ENCODE peak calls at places on chromosome 1, in five cellular contexts. L is adrenal gland, F is esophagus squamous epithelium, H is tibial nerve, R is uterus. M is an unnamed sample.

GRCh38 chr1:106121728-106122127 is 934.7 kb upstream of the PRMT6 start:
- DNase-seq in L (no peak), R (no peak), F (no peak), H (no peak), M (no peak)

GRCh38 chr1:223156343-223156742 is 13.3 kb upstream of the TLR5 start:
- DNase-seq in R (no peak), H (no peak), L (no peak), F (no peak), M (no peak)

GRCh38 chr1:153670859-153671622 is at the start of gene ILF2:
- DNase-seq in H (peak), R (peak), F (peak), L (peak), M (peak)

GRCh38 chr1:211133393-211133840 is 531 bp downstream of the KCNH1 start:
- DNase-seq in L (peak), R (no peak), F (no peak), H (no peak), M (no peak)

GRCh38 chr1:199335496-199335895 is 692.0 kb upstream of the NR5A2 start:
- DNase-seq in H (no peak), R (no peak), F (no peak), L (no peak), M (no peak)

GRCh38 chr1:174406421-174406820 is 41.3 kb upstream of the GPR52 start:
- DNase-seq in H (no peak), R (no peak), F (no peak), L (no peak), M (no peak)

GRCh38 chr1:77797991-77798390 is 18.5 kb downstream of the MIGA1 start:
- DNase-seq in H (no peak), R (no peak), L (no peak), F (no peak), M (no peak)

GRCh38 chr1:58702766-58703165 is 2.9 kb upstream of the MYSM1 start:
- DNase-seq in R (no peak), L (no peak), F (no peak), H (no peak), M (no peak)

GRCh38 chr1:83828456-83828855 is 170.5 kb downstream of the TTLL7 start:
- DNase-seq in H (no peak), L (no peak), F (no peak), R (no peak), M (no peak)

GRCh38 chr1:208192989-208193388 is 51.2 kb downstream of the PLXNA2 start:
- DNase-seq in F (no peak), L (no peak), R (no peak), H (no peak), M (no peak)

GRCh38 chr1:54340876-54341275 is 65.3 kb downstream of the SSBP3 start:
- DNase-seq in H (no peak), L (no peak), F (no peak), R (no peak), M (no peak)

GRCh38 chr1:6554907-6555778 is at the start of gene TAS1R1:
- DNase-seq in R (peak), L (peak), F (no peak), H (no peak), M (peak)

GRCh38 chr1:155242805-155243358 is 12.4 kb downstream of the ENTREP3 start:
- DNase-seq in L (no peak), R (no peak), H (no peak), F (no peak), M (no peak)

GRCh38 chr1:202135221-202135721 is 9.3 kb downstream of the ARL8A start:
- DNase-seq in F (no peak), H (no peak), L (peak), R (peak), M (peak)

GRCh38 chr1:156117414-156118174 is 3.1 kb downstream of the LMNA start:
- DNase-seq in R (no peak), H (no peak), L (no peak), F (no peak), M (peak)

GRCh38 chr1:61104213-61104612 is 21.9 kb downstream of the NFIA start:
- DNase-seq in R (no peak), H (no peak), F (no peak), L (no peak), M (no peak)

GRCh38 chr1:236167578-236167977 is 25.2 kb downstream of the GPR137B start:
- DNase-seq in L (no peak), R (no peak), F (no peak), H (no peak), M (no peak)

GRCh38 chr1:7250176-7250575 is 464.9 kb downstream of the CAMTA1 start:
- DNase-seq in L (peak), F (no peak), H (no peak), R (no peak), M (no peak)

GRCh38 chr1:228139406-228139930 is 611 bp upstream of the GUK1 start:
- DNase-seq in R (no peak), H (no peak), L (no peak), F (no peak), M (no peak)
- H3K27ac ChIP-seq in R (peak), H (peak), L (peak), F (peak), M (peak)

DNA sequence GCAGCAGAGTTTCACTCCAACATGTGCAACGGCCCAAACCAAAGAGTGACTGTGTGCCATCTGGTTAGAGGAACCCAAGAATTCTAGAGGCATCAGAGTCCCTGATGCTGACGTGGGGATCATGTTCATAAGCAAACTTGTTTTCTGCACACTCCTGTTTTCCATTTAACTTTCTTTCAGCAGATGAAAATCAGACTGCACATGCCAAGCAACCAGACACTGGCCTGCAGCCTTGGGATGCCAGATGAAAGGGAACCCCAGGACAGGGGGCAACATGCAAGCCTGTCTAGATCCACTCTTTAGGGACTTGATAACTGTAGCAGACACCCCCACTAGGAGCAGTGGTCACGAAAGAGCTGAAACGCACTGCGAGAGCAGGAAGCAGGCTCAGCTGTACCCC is 56.8 kb downstream of the SLC66A1 start:
- DNase-seq in R (no peak), L (no peak), H (no peak), F (no peak), M (no peak)
- TF ChIP-seq POLR2A in R (no peak), L (no peak), H (no peak), F (no peak), M (no peak)

DNA sequence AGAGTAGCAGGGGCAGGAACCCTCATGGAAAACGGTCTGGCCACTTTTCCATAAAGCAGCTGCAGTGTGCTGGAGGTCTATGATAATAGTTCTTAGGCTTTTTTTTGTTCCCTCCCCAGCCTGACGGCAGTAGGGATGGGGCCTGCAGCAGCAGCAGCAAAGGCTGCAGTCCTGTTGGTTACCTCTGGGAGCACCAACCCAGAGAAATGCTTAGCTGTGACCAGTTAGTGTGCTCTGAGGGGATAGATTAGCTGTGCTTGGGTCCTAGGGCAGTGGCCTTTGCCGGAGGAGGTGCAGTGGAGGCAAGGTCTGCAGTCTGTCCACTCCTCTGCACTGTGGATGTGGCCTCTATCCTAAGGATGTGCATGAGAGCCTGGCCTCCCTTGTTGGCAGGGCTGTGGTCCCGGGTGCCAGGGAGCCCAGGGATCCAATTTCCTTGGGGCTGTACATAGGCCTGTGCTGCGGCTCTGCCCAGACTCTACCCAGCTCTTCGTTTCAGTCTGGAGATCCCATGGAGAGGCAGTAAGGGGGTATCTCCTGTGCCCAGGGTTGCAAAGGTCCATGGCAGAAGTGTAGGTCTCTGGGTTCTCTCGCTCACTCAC is 322.7 kb downstream of the PTBP2 start:
- DNase-seq in F (no peak), R (no peak), H (no peak), L (no peak), M (no peak)
- TF ChIP-seq CTCF in F (no peak), R (no peak), H (no peak), L (no peak), M (no peak)

GRCh38 chr1:94980049-94980908 is 53.4 kb upstream of the CNN3 start:
- DNase-seq in H (no peak), L (no peak), R (no peak), F (no peak), M (no peak)

GRCh38 chr1:94981574-94981973 is 54.7 kb upstream of the CNN3 start:
- DNase-seq in F (no peak), H (no peak), R (no peak), L (no peak), M (no peak)

GRCh38 chr1:94982403-94982802 is 55.5 kb upstream of the CNN3 start:
- DNase-seq in L (no peak), F (no peak), H (no peak), R (no peak), M (no peak)

GRCh38 chr1:94979126-94979525 is 52.2 kb upstream of the CNN3 start:
- DNase-seq in R (no peak), H (no peak), L (no peak), F (no peak), M (no peak)

DNA sequence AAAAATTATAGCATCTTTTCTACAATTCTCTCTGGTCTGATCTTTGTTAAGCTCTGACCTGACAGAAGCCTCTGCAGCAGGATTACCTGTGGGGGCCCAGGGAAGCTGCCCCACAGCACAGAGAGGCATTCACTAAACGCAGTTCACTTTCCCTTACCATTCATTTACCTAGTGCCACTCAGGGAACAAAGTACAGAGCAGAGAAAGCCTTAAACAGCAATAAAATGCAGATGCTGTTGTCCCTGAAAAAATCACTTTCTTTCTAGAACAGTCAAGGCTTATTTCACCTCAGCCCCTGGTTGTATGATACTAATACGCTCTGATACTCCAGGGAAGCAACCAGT is 54.0 kb upstream of the CNN3 start:
- DNase-seq in R (no peak), H (no peak), L (no peak), F (no peak), M (no peak)
- H3K27ac ChIP-seq in R (peak), H (peak), L (no peak), F (peak), M (peak)

DNA sequence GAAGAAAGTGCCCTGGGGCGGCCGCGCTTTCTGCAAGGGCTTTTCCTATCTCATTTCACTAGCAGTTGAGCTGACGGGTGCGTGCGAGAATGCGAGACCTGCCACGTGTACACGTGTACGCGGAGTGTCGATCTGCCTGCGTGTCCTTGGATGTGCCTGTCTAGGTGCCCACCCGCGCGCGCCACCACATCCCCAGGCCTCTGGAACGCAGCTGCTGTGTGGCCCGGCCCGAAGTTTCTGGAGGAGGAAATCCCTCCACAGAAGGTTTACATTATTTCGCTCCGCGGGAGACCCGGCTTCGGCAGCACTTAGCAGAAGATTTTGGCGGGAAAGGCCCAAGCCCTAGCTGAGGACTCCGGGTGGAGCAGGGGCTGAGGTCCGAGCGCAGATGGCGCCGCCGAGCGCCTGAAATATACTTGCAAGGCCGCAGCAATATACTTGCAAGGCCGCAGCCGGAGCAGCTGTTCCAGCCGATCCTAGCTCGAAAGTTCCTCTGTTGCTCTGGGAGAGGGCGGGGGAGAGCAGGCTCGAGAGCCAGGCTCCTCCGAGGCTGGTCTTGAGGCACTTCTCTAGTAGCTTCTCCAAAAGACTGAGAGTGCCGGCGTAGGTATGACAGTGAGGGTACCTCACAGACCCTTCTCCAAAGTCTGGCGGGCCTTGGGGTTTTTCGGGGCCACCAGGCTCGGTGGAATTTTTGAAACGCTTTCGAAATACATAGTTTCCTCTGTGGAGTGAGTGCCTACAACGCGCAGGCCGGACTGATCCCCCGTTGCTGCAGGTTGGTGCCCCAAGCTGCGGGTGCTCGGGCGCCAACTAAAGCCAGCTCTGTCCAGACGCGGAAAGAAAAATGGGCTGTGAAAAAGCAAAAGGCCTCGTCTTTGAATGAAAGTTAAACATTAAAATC is 3.8 kb downstream of the TBX15 start:
- DNase-seq in R (no peak), F (no peak), H (no peak), L (no peak), M (no peak)
- TF ChIP-seq POLR2A in R (no peak), F (no peak), H (no peak), L (no peak), M (no peak)

GRCh38 chr1:238119060-238119459 is 228.3 kb upstream of the ZP4 start:
- DNase-seq in L (no peak), F (no peak), R (no peak), H (no peak), M (no peak)
- TF ChIP-seq CTCF in L (no peak), F (no peak), R (no peak), H (no peak), M (no peak)

DNA sequence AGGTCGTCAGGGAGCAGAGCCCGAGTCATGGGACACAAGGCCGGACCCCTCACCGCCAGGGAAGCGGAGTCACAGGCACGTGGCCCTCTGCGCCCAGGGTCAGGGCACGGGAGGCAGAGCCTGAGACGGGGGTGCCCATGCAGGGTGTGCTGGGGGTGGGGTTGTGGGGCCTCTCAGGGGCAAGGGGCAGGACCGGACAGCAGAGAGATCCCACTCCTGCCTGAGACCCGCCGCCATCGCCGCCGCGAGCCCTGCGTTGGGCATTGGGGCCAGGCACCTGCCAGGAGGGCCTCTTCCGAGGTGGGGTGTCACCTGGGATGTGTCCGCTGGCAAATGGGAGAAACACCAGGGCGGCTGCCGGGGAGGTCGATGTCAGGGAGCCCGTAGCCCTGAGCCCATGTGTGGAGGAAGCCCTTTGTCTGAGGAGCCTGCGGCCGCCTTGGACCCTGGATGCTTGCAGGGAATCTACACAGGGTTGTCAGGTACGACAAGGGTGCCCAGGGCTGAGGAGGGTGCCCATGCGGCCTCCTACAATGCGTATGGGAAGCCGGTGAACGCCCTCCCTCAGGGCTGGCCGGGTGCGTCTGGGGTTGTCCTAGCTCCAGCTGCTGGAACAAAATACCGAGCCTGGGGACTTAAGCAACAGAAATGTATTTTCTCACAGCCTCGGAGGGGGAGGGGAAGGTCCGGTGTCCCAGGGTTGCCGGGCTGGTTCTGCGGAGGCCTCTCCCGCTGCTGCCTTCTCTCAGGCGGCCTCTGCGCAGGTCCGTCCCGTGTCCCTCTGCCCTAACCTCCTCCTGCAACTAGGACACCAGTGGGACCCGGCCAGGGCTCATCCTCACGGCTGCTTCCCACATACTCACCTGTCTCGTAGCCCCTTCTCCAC is 16.4 kb upstream of the C1orf159 start:
- DNase-seq in L (no peak), H (no peak), R (no peak), F (no peak), M (no peak)
- H3K27ac ChIP-seq in L (no peak), H (no peak), R (no peak), F (peak), M (peak)

GRCh38 chr1:30692948-30693301 is 30.5 kb downstream of the MATN1 start:
- DNase-seq in F (no peak), L (no peak), R (no peak), H (no peak), M (no peak)
- TF ChIP-seq POLR2A in F (no peak), L (no peak), R (no peak), H (no peak), M (no peak)

GRCh38 chr1:40530735-40531380 is 579 bp upstream of the ZNF684 start:
- DNase-seq in R (no peak), H (no peak), L (no peak), F (no peak), M (no peak)

GRCh38 chr1:40534589-40534988 is 3.2 kb downstream of the ZNF684 start:
- DNase-seq in F (no peak), L (no peak), H (no peak), R (no peak), M (no peak)

GRCh38 chr1:40532062-40532389 is 589 bp downstream of the ZNF684 start:
- DNase-seq in L (no peak), R (no peak), H (no peak), F (no peak), M (no peak)

GRCh38 chr1:40531381-40532061 is at the start of gene ZNF684:
- DNase-seq in L (peak), H (peak), F (peak), R (peak), M (peak)

GRCh38 chr1:40532844-40533424 is 1.5 kb downstream of the ZNF684 start:
- DNase-seq in R (no peak), L (no peak), F (no peak), H (no peak), M (no peak)
- TF ChIP-seq CTCF in R (peak), L (peak), F (peak), H (peak), M (peak)

GRCh38 chr1:164559342-164560070 is 522 bp downstream of the PBX1 start:
- DNase-seq in R (peak), L (peak), H (no peak), F (no peak), M (peak)
- H3K27ac ChIP-seq in R (peak), L (peak), H (peak), F (peak), M (peak)

M was measured in heart left ventricle.